ENCODE peak calls at places on chromosomes 1 and 21, in six cellular contexts. One of them, this sample, is unnamed.

GRCh38 chr1:64173300-64173940 is 30.0 kb upstream of the UBE2U start:
- DNase-seq in colonic mucosa: no peak
- DNase-seq in cardiac muscle cell: no peak
- DNase-seq in tibial artery: no peak
- DNase-seq in heart right ventricle: no peak
- DNase-seq in iPS DF 6.9: no peak
- DNase-seq in this sample: no peak

GRCh38 chr21:39373634-39374033 is 24.7 kb upstream of the HMGN1 start:
- DNase-seq in colonic mucosa: no peak
- DNase-seq in cardiac muscle cell: peak; percentile 53
- DNase-seq in tibial artery: no peak
- DNase-seq in heart right ventricle: no peak
- DNase-seq in iPS DF 6.9: no peak
- DNase-seq in this sample: peak; percentile 52

GRCh38 chr1:189185077-189185476 is 1292.6 kb downstream of the BRINP3 start:
- DNase-seq in colonic mucosa: no peak
- DNase-seq in cardiac muscle cell: no peak
- DNase-seq in tibial artery: no peak
- DNase-seq in heart right ventricle: no peak
- DNase-seq in iPS DF 6.9: no peak
- DNase-seq in this sample: no peak

GRCh38 chr1:94094466-94095111 is 26.4 kb downstream of the ABCA4 start:
- DNase-seq in colonic mucosa: peak; percentile 32
- DNase-seq in cardiac muscle cell: no peak
- DNase-seq in tibial artery: peak; percentile 90
- DNase-seq in heart right ventricle: peak; percentile 77
- DNase-seq in iPS DF 6.9: no peak
- DNase-seq in this sample: no peak

GRCh38 chr1:19439464-19440171 is 45.7 kb downstream of the CAPZB start:
- DNase-seq in colonic mucosa: no peak
- DNase-seq in cardiac muscle cell: peak; percentile 24
- DNase-seq in tibial artery: peak; percentile 85
- DNase-seq in heart right ventricle: peak; percentile 50
- DNase-seq in iPS DF 6.9: no peak
- DNase-seq in this sample: peak; percentile 25

GRCh38 chr1:85330711-85331290 is 54.4 kb upstream of the BCL10 start:
- DNase-seq in colonic mucosa: no peak
- DNase-seq in cardiac muscle cell: no peak
- DNase-seq in tibial artery: no peak
- DNase-seq in heart right ventricle: no peak
- DNase-seq in iPS DF 6.9: no peak
- DNase-seq in this sample: no peak

GRCh38 chr1:1021860-1022259 is 1.9 kb downstream of the AGRN start:
- DNase-seq in colonic mucosa: no peak
- DNase-seq in cardiac muscle cell: no peak
- DNase-seq in tibial artery: no peak
- DNase-seq in heart right ventricle: no peak
- DNase-seq in iPS DF 6.9: no peak
- DNase-seq in this sample: no peak

GRCh38 chr21:39763282-39763970 is 18.4 kb downstream of the IGSF5 start:
- DNase-seq in colonic mucosa: no peak
- DNase-seq in cardiac muscle cell: no peak
- DNase-seq in tibial artery: no peak
- DNase-seq in heart right ventricle: no peak
- DNase-seq in iPS DF 6.9: no peak
- DNase-seq in this sample: no peak

GRCh38 chr1:228011721-228012311 is 5.0 kb downstream of the WNT3A start:
- DNase-seq in colonic mucosa: no peak
- DNase-seq in cardiac muscle cell: no peak
- DNase-seq in tibial artery: peak; percentile 58
- DNase-seq in heart right ventricle: peak; percentile 3
- DNase-seq in iPS DF 6.9: no peak
- DNase-seq in this sample: no peak

GRCh38 chr1:219385786-219386427 is 212.2 kb downstream of the LYPLAL1 start:
- DNase-seq in colonic mucosa: peak; percentile 28
- DNase-seq in cardiac muscle cell: peak; percentile 69
- DNase-seq in tibial artery: no peak
- DNase-seq in heart right ventricle: no peak
- DNase-seq in iPS DF 6.9: peak; percentile 67
- DNase-seq in this sample: peak; percentile 73

GRCh38 chr1:205049479-205049878 is 6.5 kb downstream of the CNTN2 start:
- DNase-seq in colonic mucosa: no peak
- DNase-seq in cardiac muscle cell: no peak
- DNase-seq in tibial artery: no peak
- DNase-seq in heart right ventricle: no peak
- DNase-seq in iPS DF 6.9: no peak
- DNase-seq in this sample: no peak

GRCh38 chr1:169108897-169109560 is 2.5 kb downstream of the ATP1B1 start:
- DNase-seq in colonic mucosa: peak; percentile 61
- DNase-seq in cardiac muscle cell: peak; percentile 51
- DNase-seq in tibial artery: no peak
- DNase-seq in heart right ventricle: no peak
- DNase-seq in iPS DF 6.9: no peak
- DNase-seq in this sample: no peak

GRCh38 chr1:225179686-225180085 is 248.2 kb downstream of the LBR start:
- DNase-seq in colonic mucosa: no peak
- DNase-seq in cardiac muscle cell: no peak
- DNase-seq in tibial artery: no peak
- DNase-seq in heart right ventricle: no peak
- DNase-seq in iPS DF 6.9: no peak
- DNase-seq in this sample: no peak

GRCh38 chr1:232726048-232726779 is 79.0 kb upstream of the MAP10 start:
- DNase-seq in colonic mucosa: no peak
- DNase-seq in cardiac muscle cell: no peak
- DNase-seq in tibial artery: no peak
- DNase-seq in heart right ventricle: no peak
- DNase-seq in iPS DF 6.9: no peak
- DNase-seq in this sample: no peak

GRCh38 chr1:8040586-8040985 is 14.5 kb upstream of the ERRFI1 start:
- DNase-seq in colonic mucosa: peak; percentile 92
- DNase-seq in cardiac muscle cell: no peak
- DNase-seq in tibial artery: peak; percentile 90
- DNase-seq in heart right ventricle: peak; percentile 23
- DNase-seq in iPS DF 6.9: no peak
- DNase-seq in this sample: no peak

GRCh38 chr1:205915354-205915990 is 27.8 kb downstream of the SLC26A9 start:
- DNase-seq in colonic mucosa: no peak
- DNase-seq in cardiac muscle cell: peak; percentile 68
- DNase-seq in tibial artery: no peak
- DNase-seq in heart right ventricle: peak; percentile 37
- DNase-seq in iPS DF 6.9: no peak
- DNase-seq in this sample: no peak

GRCh38 chr1:67771152-67771551 is 62.1 kb downstream of the GNG12 start:
- DNase-seq in colonic mucosa: no peak
- DNase-seq in cardiac muscle cell: no peak
- DNase-seq in tibial artery: no peak
- DNase-seq in heart right ventricle: no peak
- DNase-seq in iPS DF 6.9: no peak
- DNase-seq in this sample: no peak

GRCh38 chr1:79575424-79575823 is 568.9 kb upstream of the ADGRL4 start:
- DNase-seq in colonic mucosa: no peak
- DNase-seq in cardiac muscle cell: no peak
- DNase-seq in tibial artery: no peak
- DNase-seq in heart right ventricle: no peak
- DNase-seq in iPS DF 6.9: no peak
- DNase-seq in this sample: no peak

GRCh38 chr1:9589144-9589718 is 520 bp downstream of the TMEM201 start:
- DNase-seq in colonic mucosa: peak; percentile 36
- DNase-seq in cardiac muscle cell: peak; percentile 58
- DNase-seq in tibial artery: peak; percentile 66
- DNase-seq in heart right ventricle: no peak
- DNase-seq in iPS DF 6.9: no peak
- DNase-seq in this sample: no peak

GRCh38 chr1:87333692-87334347 is 5.1 kb downstream of the LMO4 start:
- DNase-seq in colonic mucosa: no peak
- DNase-seq in cardiac muscle cell: no peak
- DNase-seq in tibial artery: no peak
- DNase-seq in heart right ventricle: no peak
- DNase-seq in iPS DF 6.9: no peak
- DNase-seq in this sample: no peak

GRCh38 chr1:222413436-222413835 is 134.5 kb downstream of the HHIPL2 start:
- DNase-seq in colonic mucosa: no peak
- DNase-seq in cardiac muscle cell: no peak
- DNase-seq in tibial artery: no peak
- DNase-seq in heart right ventricle: no peak
- DNase-seq in iPS DF 6.9: no peak
- DNase-seq in this sample: no peak

GRCh38 chr1:115257596-115257995 is 80.5 kb downstream of the NGF start:
- DNase-seq in colonic mucosa: no peak
- DNase-seq in cardiac muscle cell: no peak
- DNase-seq in tibial artery: no peak
- DNase-seq in heart right ventricle: no peak
- DNase-seq in iPS DF 6.9: no peak
- DNase-seq in this sample: no peak

GRCh38 chr1:200154069-200154767 is 126.7 kb downstream of the NR5A2 start:
- DNase-seq in colonic mucosa: no peak
- DNase-seq in cardiac muscle cell: no peak
- DNase-seq in tibial artery: no peak
- DNase-seq in heart right ventricle: no peak
- DNase-seq in iPS DF 6.9: no peak
- DNase-seq in this sample: no peak

GRCh38 chr1:227395391-227396028 is 77.2 kb upstream of the CDC42BPA start:
- DNase-seq in colonic mucosa: no peak
- DNase-seq in cardiac muscle cell: no peak
- DNase-seq in tibial artery: no peak
- DNase-seq in heart right ventricle: no peak
- DNase-seq in iPS DF 6.9: no peak
- DNase-seq in this sample: no peak

GRCh38 chr1:35284852-35285251 is 16.3 kb downstream of the ZMYM4 start:
- DNase-seq in colonic mucosa: no peak
- DNase-seq in cardiac muscle cell: no peak
- DNase-seq in tibial artery: no peak
- DNase-seq in heart right ventricle: no peak
- DNase-seq in iPS DF 6.9: no peak
- DNase-seq in this sample: no peak

GRCh38 chr1:243459059-243459458 is 203.2 kb downstream of the SDCCAG8 start:
- DNase-seq in colonic mucosa: no peak
- DNase-seq in cardiac muscle cell: no peak
- DNase-seq in tibial artery: no peak
- DNase-seq in heart right ventricle: no peak
- DNase-seq in iPS DF 6.9: no peak
- DNase-seq in this sample: no peak

DNA sequence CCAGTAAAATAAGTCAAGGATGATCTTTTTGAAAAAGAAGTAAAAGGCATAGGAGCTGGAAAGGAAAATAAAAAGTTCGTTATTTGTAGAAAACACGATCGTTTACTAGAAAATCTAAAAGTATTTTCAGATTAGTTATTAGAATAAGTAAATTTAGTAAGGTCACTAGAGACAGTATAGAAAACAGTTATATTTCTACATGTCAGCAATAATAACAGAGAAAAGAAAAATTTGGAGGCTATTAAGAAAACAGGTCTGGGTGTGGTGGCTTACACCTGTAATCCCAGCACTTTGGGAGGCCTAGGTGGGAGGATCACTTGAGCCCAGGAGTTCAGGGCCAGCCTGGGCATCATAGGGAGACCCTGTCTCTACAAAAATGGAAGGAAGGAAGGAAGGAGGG is 181.3 kb downstream of the VPS13D start:
- DNase-seq in colonic mucosa: no peak
- DNase-seq in cardiac muscle cell: no peak
- DNase-seq in tibial artery: no peak
- DNase-seq in heart right ventricle: no peak
- DNase-seq in iPS DF 6.9: no peak
- DNase-seq in this sample: no peak
- H3K36me3 ChIP-seq in colonic mucosa: no peaks in the 10 kb centered on the region
- H3K36me3 ChIP-seq in cardiac muscle cell: no peaks in the 10 kb centered on the region
- H3K36me3 ChIP-seq in tibial artery: peaks cover 19% of the 10 kb centered on the region
- H3K36me3 ChIP-seq in heart right ventricle: peaks cover 53% of the 10 kb centered on the region
- H3K36me3 ChIP-seq in iPS DF 6.9: no peaks in the 10 kb centered on the region
- H3K36me3 ChIP-seq in this sample: peaks cover 7% of the 10 kb centered on the region

DNA sequence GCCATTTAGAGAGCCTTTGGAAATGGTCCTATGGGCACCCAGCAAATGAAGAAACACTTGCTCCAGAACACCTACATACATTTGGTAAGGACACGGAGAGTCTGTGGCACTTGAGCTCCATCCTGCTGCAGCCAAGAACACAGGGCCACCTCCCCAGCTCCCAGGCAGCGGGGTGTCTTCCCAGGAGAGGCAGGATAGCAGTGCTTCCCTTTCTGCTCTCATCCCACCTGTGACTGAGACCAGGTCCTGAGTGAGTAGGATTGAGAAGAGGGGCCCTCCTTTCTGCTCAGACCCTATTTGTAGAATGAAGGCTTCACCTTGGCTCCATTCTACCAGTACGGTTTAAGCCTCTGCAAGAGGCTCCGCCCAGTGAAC is 4.1 kb downstream of the C1orf174 start:
- DNase-seq in colonic mucosa: no peak
- DNase-seq in cardiac muscle cell: no peak
- DNase-seq in tibial artery: no peak
- DNase-seq in heart right ventricle: no peak
- DNase-seq in iPS DF 6.9: no peak
- DNase-seq in this sample: no peak
- H3K36me3 ChIP-seq in colonic mucosa: no peaks in the 10 kb centered on the region
- H3K36me3 ChIP-seq in cardiac muscle cell: peaks cover 7% of the 10 kb centered on the region
- H3K36me3 ChIP-seq in tibial artery: peaks cover 17% of the 10 kb centered on the region
- H3K36me3 ChIP-seq in heart right ventricle: peaks cover 29% of the 10 kb centered on the region
- H3K36me3 ChIP-seq in iPS DF 6.9: no peaks in the 10 kb centered on the region
- H3K36me3 ChIP-seq in this sample: peaks cover 23% of the 10 kb centered on the region

DNA sequence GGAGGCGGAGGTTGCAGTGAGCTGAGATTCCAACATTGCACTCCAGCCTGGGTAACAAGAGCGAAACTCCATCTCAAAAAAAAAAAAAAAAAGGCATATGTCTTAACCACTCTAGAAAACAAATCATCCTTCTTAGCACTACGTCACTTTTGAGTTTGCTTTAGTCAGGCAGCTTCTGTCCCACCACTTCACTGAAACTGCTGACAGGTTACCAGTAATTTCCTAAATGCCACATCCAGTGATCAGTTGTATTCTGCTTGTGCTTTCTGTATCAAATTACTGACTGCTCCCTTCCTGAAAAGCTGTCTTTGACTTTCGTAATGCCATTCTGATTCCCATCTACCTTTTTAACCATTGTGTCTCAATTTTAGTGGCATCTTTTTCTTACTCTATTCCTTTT is 21.7 kb downstream of the RCOR3 start:
- DNase-seq in colonic mucosa: no peak
- DNase-seq in cardiac muscle cell: no peak
- DNase-seq in tibial artery: no peak
- DNase-seq in heart right ventricle: no peak
- DNase-seq in iPS DF 6.9: no peak
- DNase-seq in this sample: no peak
- H3K36me3 ChIP-seq in colonic mucosa: peaks cover 3% of the 10 kb centered on the region
- H3K36me3 ChIP-seq in cardiac muscle cell: peaks cover 47% of the 10 kb centered on the region
- H3K36me3 ChIP-seq in tibial artery: peaks cover 71% of the 10 kb centered on the region
- H3K36me3 ChIP-seq in heart right ventricle: peaks cover 100% of the 10 kb centered on the region
- H3K36me3 ChIP-seq in iPS DF 6.9: peaks cover 4% of the 10 kb centered on the region
- H3K36me3 ChIP-seq in this sample: peaks cover 73% of the 10 kb centered on the region

DNA sequence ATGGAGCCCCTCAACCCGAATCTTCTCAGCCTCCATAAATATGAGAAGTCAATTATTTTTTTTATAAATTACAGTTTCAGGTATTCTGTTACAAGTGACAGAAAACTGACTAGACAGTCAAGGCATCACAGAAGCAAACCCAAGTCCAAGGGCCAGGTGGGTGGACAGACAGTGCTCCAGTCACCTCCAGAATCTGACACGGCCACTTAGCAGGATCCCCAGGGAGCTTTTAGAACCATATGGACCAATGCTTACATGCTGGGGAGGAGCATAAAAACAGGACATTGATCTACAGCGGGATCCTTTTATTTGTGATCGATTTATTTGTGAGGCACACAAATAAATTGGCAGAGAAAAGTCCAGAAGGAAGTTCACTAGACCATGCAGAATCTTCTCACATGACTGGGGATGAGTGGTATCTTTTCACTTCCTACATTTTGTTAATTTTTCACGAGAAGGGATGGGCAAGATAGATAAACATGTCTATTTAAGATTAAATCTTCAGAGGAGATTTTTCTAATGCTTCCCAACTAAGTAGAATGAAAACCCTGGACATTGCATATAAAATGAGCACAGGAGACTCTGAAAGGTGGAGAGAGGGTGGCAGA is 15.0 kb downstream of the ZNF496 start:
- DNase-seq in colonic mucosa: no peak
- DNase-seq in cardiac muscle cell: no peak
- DNase-seq in tibial artery: no peak
- DNase-seq in heart right ventricle: no peak
- DNase-seq in iPS DF 6.9: no peak
- DNase-seq in this sample: no peak
- H3K36me3 ChIP-seq in colonic mucosa: no peaks in the 10 kb centered on the region
- H3K36me3 ChIP-seq in cardiac muscle cell: peaks cover 35% of the 10 kb centered on the region
- H3K36me3 ChIP-seq in tibial artery: peaks cover 70% of the 10 kb centered on the region
- H3K36me3 ChIP-seq in heart right ventricle: peaks cover 66% of the 10 kb centered on the region
- H3K36me3 ChIP-seq in iPS DF 6.9: peaks cover 14% of the 10 kb centered on the region
- H3K36me3 ChIP-seq in this sample: peaks cover 54% of the 10 kb centered on the region